ENCODE peak calls at places on chromosomes 1 and 21, in five cellular contexts. One of them, this sample, is unnamed.

GRCh38 chr1:14262582-14262981 is 335.9 kb upstream of the KAZN start:
- DNase-seq in stimulated activated naive CD8-positive, alpha-beta T cell treated with anti-CD3 and anti-CD28 coated beads, Interleukin-15, amount 100 ng/mL, for 72 hours: no peak
- DNase-seq in NCI-H510A treated with DMSO at 0.1 percent for 48 hours: peak; percentile 66
- DNase-seq in T follicular helper cell: no peak
- DNase-seq in left lung: no peak
- DNase-seq in this sample: no peak

GRCh38 chr1:197695961-197696360 is 79.3 kb downstream of the DENND1B start:
- DNase-seq in stimulated activated naive CD8-positive, alpha-beta T cell treated with anti-CD3 and anti-CD28 coated beads, Interleukin-15, amount 100 ng/mL, for 72 hours: no peak
- DNase-seq in NCI-H510A treated with DMSO at 0.1 percent for 48 hours: no peak
- DNase-seq in T follicular helper cell: no peak
- DNase-seq in left lung: no peak
- DNase-seq in this sample: no peak

GRCh38 chr1:66968574-66968973 is 43.8 kb downstream of the MIER1 start:
- DNase-seq in stimulated activated naive CD8-positive, alpha-beta T cell treated with anti-CD3 and anti-CD28 coated beads, Interleukin-15, amount 100 ng/mL, for 72 hours: no peak
- DNase-seq in NCI-H510A treated with DMSO at 0.1 percent for 48 hours: no peak
- DNase-seq in T follicular helper cell: no peak
- DNase-seq in left lung: no peak
- DNase-seq in this sample: no peak

GRCh38 chr21:38859852-38860251 is 54.1 kb downstream of the ETS2 start:
- DNase-seq in stimulated activated naive CD8-positive, alpha-beta T cell treated with anti-CD3 and anti-CD28 coated beads, Interleukin-15, amount 100 ng/mL, for 72 hours: no peak
- DNase-seq in NCI-H510A treated with DMSO at 0.1 percent for 48 hours: no peak
- DNase-seq in T follicular helper cell: no peak
- DNase-seq in left lung: no peak
- DNase-seq in this sample: no peak

GRCh38 chr1:241022366-241022765 is 334.6 kb downstream of the RGS7 start:
- DNase-seq in stimulated activated naive CD8-positive, alpha-beta T cell treated with anti-CD3 and anti-CD28 coated beads, Interleukin-15, amount 100 ng/mL, for 72 hours: no peak
- DNase-seq in NCI-H510A treated with DMSO at 0.1 percent for 48 hours: no peak
- DNase-seq in T follicular helper cell: no peak
- DNase-seq in left lung: no peak
- DNase-seq in this sample: no peak

GRCh38 chr1:92168657-92169056 is 49.1 kb upstream of the C1orf146 start:
- DNase-seq in stimulated activated naive CD8-positive, alpha-beta T cell treated with anti-CD3 and anti-CD28 coated beads, Interleukin-15, amount 100 ng/mL, for 72 hours: no peak
- DNase-seq in NCI-H510A treated with DMSO at 0.1 percent for 48 hours: no peak
- DNase-seq in T follicular helper cell: no peak
- DNase-seq in left lung: no peak
- DNase-seq in this sample: no peak

GRCh38 chr1:71587961-71588360 is 507.1 kb upstream of the ZRANB2 start:
- DNase-seq in stimulated activated naive CD8-positive, alpha-beta T cell treated with anti-CD3 and anti-CD28 coated beads, Interleukin-15, amount 100 ng/mL, for 72 hours: no peak
- DNase-seq in NCI-H510A treated with DMSO at 0.1 percent for 48 hours: peak; percentile 34
- DNase-seq in T follicular helper cell: no peak
- DNase-seq in left lung: no peak
- DNase-seq in this sample: no peak

GRCh38 chr21:38282921-38283320 is 26.1 kb downstream of the KCNJ15 start:
- DNase-seq in stimulated activated naive CD8-positive, alpha-beta T cell treated with anti-CD3 and anti-CD28 coated beads, Interleukin-15, amount 100 ng/mL, for 72 hours: no peak
- DNase-seq in NCI-H510A treated with DMSO at 0.1 percent for 48 hours: no peak
- DNase-seq in T follicular helper cell: no peak
- DNase-seq in left lung: no peak
- DNase-seq in this sample: no peak

GRCh38 chr1:153663211-153663610 is 4.7 kb downstream of the SNAPIN start:
- DNase-seq in stimulated activated naive CD8-positive, alpha-beta T cell treated with anti-CD3 and anti-CD28 coated beads, Interleukin-15, amount 100 ng/mL, for 72 hours: no peak
- DNase-seq in NCI-H510A treated with DMSO at 0.1 percent for 48 hours: no peak
- DNase-seq in T follicular helper cell: no peak
- DNase-seq in left lung: no peak
- DNase-seq in this sample: no peak

GRCh38 chr1:58812468-58812867 is 28.6 kb upstream of the JUN start:
- DNase-seq in stimulated activated naive CD8-positive, alpha-beta T cell treated with anti-CD3 and anti-CD28 coated beads, Interleukin-15, amount 100 ng/mL, for 72 hours: no peak
- DNase-seq in NCI-H510A treated with DMSO at 0.1 percent for 48 hours: no peak
- DNase-seq in T follicular helper cell: no peak
- DNase-seq in left lung: no peak
- DNase-seq in this sample: no peak

GRCh38 chr21:44701541-44701940 is 4.6 kb downstream of the KRTAP10-12 start:
- DNase-seq in stimulated activated naive CD8-positive, alpha-beta T cell treated with anti-CD3 and anti-CD28 coated beads, Interleukin-15, amount 100 ng/mL, for 72 hours: no peak
- DNase-seq in NCI-H510A treated with DMSO at 0.1 percent for 48 hours: no peak
- DNase-seq in T follicular helper cell: no peak
- DNase-seq in left lung: no peak
- DNase-seq in this sample: no peak

GRCh38 chr1:203556047-203556851 is 62.3 kb downstream of the OPTC start:
- DNase-seq in stimulated activated naive CD8-positive, alpha-beta T cell treated with anti-CD3 and anti-CD28 coated beads, Interleukin-15, amount 100 ng/mL, for 72 hours: no peak
- DNase-seq in NCI-H510A treated with DMSO at 0.1 percent for 48 hours: no peak
- DNase-seq in T follicular helper cell: no peak
- DNase-seq in left lung: no peak
- DNase-seq in this sample: peak; percentile 77

GRCh38 chr1:68904472-68904871 is 407.6 kb upstream of the DEPDC1 start:
- DNase-seq in stimulated activated naive CD8-positive, alpha-beta T cell treated with anti-CD3 and anti-CD28 coated beads, Interleukin-15, amount 100 ng/mL, for 72 hours: no peak
- DNase-seq in NCI-H510A treated with DMSO at 0.1 percent for 48 hours: no peak
- DNase-seq in T follicular helper cell: no peak
- DNase-seq in left lung: no peak
- DNase-seq in this sample: no peak

GRCh38 chr1:208240698-208241355 is 3.4 kb downstream of the PLXNA2 start:
- DNase-seq in stimulated activated naive CD8-positive, alpha-beta T cell treated with anti-CD3 and anti-CD28 coated beads, Interleukin-15, amount 100 ng/mL, for 72 hours: no peak
- DNase-seq in NCI-H510A treated with DMSO at 0.1 percent for 48 hours: no peak
- DNase-seq in T follicular helper cell: no peak
- DNase-seq in left lung: no peak
- DNase-seq in this sample: no peak

GRCh38 chr1:19441048-19441447 is 44.3 kb downstream of the CAPZB start:
- DNase-seq in stimulated activated naive CD8-positive, alpha-beta T cell treated with anti-CD3 and anti-CD28 coated beads, Interleukin-15, amount 100 ng/mL, for 72 hours: no peak
- DNase-seq in NCI-H510A treated with DMSO at 0.1 percent for 48 hours: no peak
- DNase-seq in T follicular helper cell: no peak
- DNase-seq in left lung: no peak
- DNase-seq in this sample: no peak

GRCh38 chr1:72184099-72184695 is 98.1 kb downstream of the NEGR1 start:
- DNase-seq in stimulated activated naive CD8-positive, alpha-beta T cell treated with anti-CD3 and anti-CD28 coated beads, Interleukin-15, amount 100 ng/mL, for 72 hours: no peak
- DNase-seq in NCI-H510A treated with DMSO at 0.1 percent for 48 hours: no peak
- DNase-seq in T follicular helper cell: no peak
- DNase-seq in left lung: no peak
- DNase-seq in this sample: no peak

GRCh38 chr1:23452011-23452411 is 27.5 kb upstream of the TCEA3 start:
- DNase-seq in stimulated activated naive CD8-positive, alpha-beta T cell treated with anti-CD3 and anti-CD28 coated beads, Interleukin-15, amount 100 ng/mL, for 72 hours: no peak
- DNase-seq in NCI-H510A treated with DMSO at 0.1 percent for 48 hours: peak; percentile 41
- DNase-seq in T follicular helper cell: peak; percentile 5
- DNase-seq in left lung: peak; percentile 86
- DNase-seq in this sample: no peak

GRCh38 chr21:15421947-15422346 is 307.8 kb upstream of the USP25 start:
- DNase-seq in stimulated activated naive CD8-positive, alpha-beta T cell treated with anti-CD3 and anti-CD28 coated beads, Interleukin-15, amount 100 ng/mL, for 72 hours: no peak
- DNase-seq in NCI-H510A treated with DMSO at 0.1 percent for 48 hours: no peak
- DNase-seq in T follicular helper cell: no peak
- DNase-seq in left lung: no peak
- DNase-seq in this sample: no peak

GRCh38 chr1:208101661-208102431 is 142.3 kb downstream of the PLXNA2 start:
- DNase-seq in stimulated activated naive CD8-positive, alpha-beta T cell treated with anti-CD3 and anti-CD28 coated beads, Interleukin-15, amount 100 ng/mL, for 72 hours: no peak
- DNase-seq in NCI-H510A treated with DMSO at 0.1 percent for 48 hours: peak; percentile 80
- DNase-seq in T follicular helper cell: no peak
- DNase-seq in left lung: no peak
- DNase-seq in this sample: no peak

GRCh38 chr1:75134939-75135828 is 996 bp downstream of the LHX8 start:
- DNase-seq in stimulated activated naive CD8-positive, alpha-beta T cell treated with anti-CD3 and anti-CD28 coated beads, Interleukin-15, amount 100 ng/mL, for 72 hours: no peak
- DNase-seq in NCI-H510A treated with DMSO at 0.1 percent for 48 hours: peak; percentile 63
- DNase-seq in T follicular helper cell: no peak
- DNase-seq in left lung: no peak
- DNase-seq in this sample: no peak

GRCh38 chr1:212498243-212498642 is 65.5 kb downstream of the NENF start:
- DNase-seq in stimulated activated naive CD8-positive, alpha-beta T cell treated with anti-CD3 and anti-CD28 coated beads, Interleukin-15, amount 100 ng/mL, for 72 hours: no peak
- DNase-seq in NCI-H510A treated with DMSO at 0.1 percent for 48 hours: no peak
- DNase-seq in T follicular helper cell: no peak
- DNase-seq in left lung: peak; percentile 76
- DNase-seq in this sample: no peak

GRCh38 chr1:240602189-240602588 is 9.8 kb downstream of the GREM2 start:
- DNase-seq in stimulated activated naive CD8-positive, alpha-beta T cell treated with anti-CD3 and anti-CD28 coated beads, Interleukin-15, amount 100 ng/mL, for 72 hours: no peak
- DNase-seq in NCI-H510A treated with DMSO at 0.1 percent for 48 hours: no peak
- DNase-seq in T follicular helper cell: no peak
- DNase-seq in left lung: no peak
- DNase-seq in this sample: no peak

GRCh38 chr1:81437213-81437612 is 363.5 kb upstream of the ADGRL2 start:
- DNase-seq in stimulated activated naive CD8-positive, alpha-beta T cell treated with anti-CD3 and anti-CD28 coated beads, Interleukin-15, amount 100 ng/mL, for 72 hours: no peak
- DNase-seq in NCI-H510A treated with DMSO at 0.1 percent for 48 hours: no peak
- DNase-seq in T follicular helper cell: no peak
- DNase-seq in left lung: no peak
- DNase-seq in this sample: no peak

GRCh38 chr1:119646521-119647227 is 1.4 kb downstream of the ZNF697 start:
- DNase-seq in stimulated activated naive CD8-positive, alpha-beta T cell treated with anti-CD3 and anti-CD28 coated beads, Interleukin-15, amount 100 ng/mL, for 72 hours: no peak
- DNase-seq in NCI-H510A treated with DMSO at 0.1 percent for 48 hours: no peak
- DNase-seq in T follicular helper cell: no peak
- DNase-seq in left lung: no peak
- DNase-seq in this sample: no peak

GRCh38 chr21:44428281-44428942 is 26.9 kb upstream of the LRRC3 start:
- DNase-seq in stimulated activated naive CD8-positive, alpha-beta T cell treated with anti-CD3 and anti-CD28 coated beads, Interleukin-15, amount 100 ng/mL, for 72 hours: peak; percentile 50
- DNase-seq in NCI-H510A treated with DMSO at 0.1 percent for 48 hours: no peak
- DNase-seq in T follicular helper cell: peak; percentile 56
- DNase-seq in left lung: peak; percentile 33
- DNase-seq in this sample: no peak